ENCODE peak calls at places on chromosomes 12 and 14, in nine cellular contexts. One of them, this sample, is unnamed.

GRCh38 chr14:24378327-24378726 is 10.3 kb downstream of the NFATC4 start:
- DNase-seq in lung: no peak
- DNase-seq in stomach: peak
- DNase-seq in AG09309: no peak
- DNase-seq in H7: no peak
- DNase-seq in DND-41: no peak
- DNase-seq in adipocyte: no peak
- DNase-seq in BJ: no peak
- DNase-seq in HCT116: no peak
- DNase-seq in this sample: no peak

GRCh38 chr12:232731-233614 is 19.0 kb upstream of the SLC6A12 start:
- DNase-seq in adipocyte: no peak
- DNase-seq in DND-41: no peak
- DNase-seq in lung: no peak
- DNase-seq in stomach: peak
- DNase-seq in H7: no peak
- DNase-seq in AG09309: no peak
- DNase-seq in HCT116: no peak
- DNase-seq in BJ: no peak
- DNase-seq in this sample: no peak

GRCh38 chr12:84891106-84891838 is 21.3 kb downstream of the SLC6A15 start:
- DNase-seq in lung: no peak
- DNase-seq in AG09309: no peak
- DNase-seq in adipocyte: peak
- DNase-seq in stomach: no peak
- DNase-seq in H7: no peak
- DNase-seq in BJ: no peak
- DNase-seq in DND-41: no peak
- DNase-seq in HCT116: no peak
- DNase-seq in this sample: no peak

GRCh38 chr12:58668831-58669230 is 251.5 kb downstream of the LRIG3 start:
- DNase-seq in DND-41: no peak
- DNase-seq in HCT116: no peak
- DNase-seq in adipocyte: peak
- DNase-seq in H7: no peak
- DNase-seq in AG09309: peak
- DNase-seq in BJ: peak
- DNase-seq in lung: no peak
- DNase-seq in stomach: no peak
- DNase-seq in this sample: no peak

GRCh38 chr14:105622329-105622955 is 96.1 kb downstream of the TMEM121 start:
- DNase-seq in DND-41: no peak
- DNase-seq in BJ: no peak
- DNase-seq in HCT116: no peak
- DNase-seq in AG09309: no peak
- DNase-seq in stomach: no peak
- DNase-seq in adipocyte: no peak
- DNase-seq in lung: no peak
- DNase-seq in H7: peak
- DNase-seq in this sample: no peak

GRCh38 chr12:98211914-98212695 is 303.3 kb upstream of the TMPO start:
- DNase-seq in stomach: no peak
- DNase-seq in HCT116: no peak
- DNase-seq in DND-41: no peak
- DNase-seq in BJ: no peak
- DNase-seq in lung: no peak
- DNase-seq in adipocyte: no peak
- DNase-seq in AG09309: no peak
- DNase-seq in H7: no peak
- DNase-seq in this sample: no peak

GRCh38 chr14:95509512-95509911 is 6.9 kb downstream of the SYNE3 start:
- DNase-seq in lung: no peak
- DNase-seq in AG09309: no peak
- DNase-seq in stomach: no peak
- DNase-seq in BJ: no peak
- DNase-seq in DND-41: no peak
- DNase-seq in HCT116: no peak
- DNase-seq in H7: no peak
- DNase-seq in adipocyte: no peak
- DNase-seq in this sample: no peak

GRCh38 chr14:22764382-22764781 is 2.1 kb upstream of the OXA1L start:
- DNase-seq in HCT116: no peak
- DNase-seq in adipocyte: no peak
- DNase-seq in DND-41: peak
- DNase-seq in stomach: no peak
- DNase-seq in BJ: no peak
- DNase-seq in AG09309: no peak
- DNase-seq in H7: no peak
- DNase-seq in lung: no peak
- DNase-seq in this sample: peak

GRCh38 chr12:45130881-45131281 is 80.0 kb upstream of the DBX2 start:
- DNase-seq in BJ: peak
- DNase-seq in adipocyte: peak
- DNase-seq in stomach: no peak
- DNase-seq in lung: no peak
- DNase-seq in AG09309: peak
- DNase-seq in DND-41: peak
- DNase-seq in HCT116: peak
- DNase-seq in H7: peak
- DNase-seq in this sample: peak

GRCh38 chr14:103130017-103130764 is 6.9 kb downstream of the TNFAIP2 start:
- DNase-seq in DND-41: no peak
- DNase-seq in BJ: no peak
- DNase-seq in H7: peak
- DNase-seq in HCT116: no peak
- DNase-seq in adipocyte: no peak
- DNase-seq in lung: no peak
- DNase-seq in AG09309: no peak
- DNase-seq in stomach: no peak
- DNase-seq in this sample: no peak

GRCh38 chr12:110223777-110224378 is 57.2 kb upstream of the ATP2A2 start:
- DNase-seq in adipocyte: no peak
- DNase-seq in DND-41: no peak
- DNase-seq in HCT116: no peak
- DNase-seq in lung: no peak
- DNase-seq in H7: no peak
- DNase-seq in AG09309: no peak
- DNase-seq in stomach: no peak
- DNase-seq in BJ: no peak
- DNase-seq in this sample: no peak

GRCh38 chr12:80001562-80001961 is 66.7 kb upstream of the PPP1R12A start:
- DNase-seq in HCT116: no peak
- DNase-seq in DND-41: no peak
- DNase-seq in stomach: no peak
- DNase-seq in H7: peak
- DNase-seq in adipocyte: no peak
- DNase-seq in AG09309: no peak
- DNase-seq in BJ: no peak
- DNase-seq in lung: no peak
- DNase-seq in this sample: no peak

GRCh38 chr14:68782091-68782981 is 10.5 kb downstream of the ZFP36L1 start:
- DNase-seq in stomach: peak
- DNase-seq in H7: peak
- DNase-seq in adipocyte: no peak
- DNase-seq in BJ: no peak
- DNase-seq in DND-41: peak
- DNase-seq in AG09309: no peak
- DNase-seq in HCT116: no peak
- DNase-seq in lung: no peak
- DNase-seq in this sample: peak

GRCh38 chr12:106871477-106871876 is 84.2 kb upstream of the TMEM263 start:
- DNase-seq in H7: no peak
- DNase-seq in DND-41: no peak
- DNase-seq in adipocyte: no peak
- DNase-seq in stomach: no peak
- DNase-seq in HCT116: no peak
- DNase-seq in AG09309: no peak
- DNase-seq in lung: no peak
- DNase-seq in BJ: peak
- DNase-seq in this sample: no peak

GRCh38 chr12:52617403-52617785 is 965 bp downstream of the KRT73 start:
- DNase-seq in H7: no peak
- DNase-seq in stomach: no peak
- DNase-seq in AG09309: no peak
- DNase-seq in HCT116: no peak
- DNase-seq in BJ: no peak
- DNase-seq in DND-41: no peak
- DNase-seq in adipocyte: no peak
- DNase-seq in lung: peak
- DNase-seq in this sample: no peak

DNA sequence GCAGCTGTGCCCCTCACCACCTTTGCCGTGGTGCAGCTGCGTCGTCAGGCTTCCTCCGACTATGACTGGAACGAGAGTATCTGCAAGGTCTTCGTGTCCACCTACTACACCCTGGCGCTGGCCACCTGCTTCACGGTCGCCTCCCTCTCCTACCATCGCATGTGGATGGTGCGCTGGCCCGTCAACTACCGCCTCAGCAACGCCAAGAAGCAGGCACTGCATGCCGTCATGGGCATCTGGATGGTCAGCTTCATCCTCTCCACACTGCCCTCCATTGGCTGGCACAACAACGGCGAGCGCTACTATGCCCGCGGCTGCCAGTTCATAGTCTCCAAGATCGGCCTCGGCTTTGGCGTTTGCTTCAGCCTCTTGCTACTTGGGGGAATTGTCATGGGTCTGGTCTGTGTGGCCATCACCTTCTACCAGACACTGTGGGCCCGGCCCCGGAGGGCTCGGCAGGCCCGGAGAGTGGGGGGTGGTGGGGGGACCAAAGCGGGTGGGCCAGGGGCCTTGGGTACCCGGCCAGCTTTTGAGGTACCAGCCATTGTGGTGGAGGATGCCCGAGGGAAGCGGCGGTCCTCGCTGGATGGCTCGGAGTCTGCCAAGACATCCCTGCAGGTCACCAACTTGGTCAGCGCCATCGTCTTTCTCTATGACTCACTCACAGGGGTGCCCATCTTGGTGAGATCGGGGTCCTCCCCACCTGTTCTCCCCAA is 2.6 kb downstream of the GPR162 start:
- DNase-seq in DND-41: no peak
- DNase-seq in stomach: no peak
- DNase-seq in HCT116: no peak
- DNase-seq in adipocyte: no peak
- DNase-seq in BJ: no peak
- DNase-seq in lung: no peak
- DNase-seq in AG09309: no peak
- DNase-seq in H7: peak
- DNase-seq in this sample: no peak
- H3K4me3 ChIP-seq in DND-41: no peak
- H3K4me3 ChIP-seq in stomach: no peak
- H3K4me3 ChIP-seq in HCT116: no peak
- H3K4me3 ChIP-seq in adipocyte: no peak
- H3K4me3 ChIP-seq in BJ: no peak
- H3K4me3 ChIP-seq in lung: no peak
- H3K4me3 ChIP-seq in AG09309: no peak
- H3K4me3 ChIP-seq in H7: no peak
- H3K4me3 ChIP-seq in this sample: no peak

GRCh38 chr12:6282453-6282840 is 28.0 kb upstream of the PLEKHG6 start:
- DNase-seq in BJ: no peak
- DNase-seq in stomach: no peak
- DNase-seq in AG09309: no peak
- DNase-seq in H7: no peak
- DNase-seq in HCT116: no peak
- DNase-seq in DND-41: no peak
- DNase-seq in adipocyte: no peak
- DNase-seq in lung: no peak
- DNase-seq in this sample: no peak
- H3K4me3 ChIP-seq in BJ: no peak
- H3K4me3 ChIP-seq in stomach: no peak
- H3K4me3 ChIP-seq in AG09309: no peak
- H3K4me3 ChIP-seq in H7: no peak
- H3K4me3 ChIP-seq in HCT116: no peak
- H3K4me3 ChIP-seq in DND-41: no peak
- H3K4me3 ChIP-seq in adipocyte: no peak
- H3K4me3 ChIP-seq in lung: no peak
- H3K4me3 ChIP-seq in this sample: no peak

GRCh38 chr12:94740601-94741362 is 90.4 kb upstream of the TMCC3 start:
- DNase-seq in BJ: no peak
- DNase-seq in stomach: no peak
- DNase-seq in lung: no peak
- DNase-seq in adipocyte: no peak
- DNase-seq in DND-41: no peak
- DNase-seq in AG09309: no peak
- DNase-seq in HCT116: no peak
- DNase-seq in H7: peak
- DNase-seq in this sample: no peak

GRCh38 chr12:94732367-94732990 is 82.1 kb upstream of the TMCC3 start:
- DNase-seq in HCT116: no peak
- DNase-seq in H7: no peak
- DNase-seq in BJ: no peak
- DNase-seq in DND-41: no peak
- DNase-seq in AG09309: no peak
- DNase-seq in stomach: no peak
- DNase-seq in lung: no peak
- DNase-seq in adipocyte: no peak
- DNase-seq in this sample: no peak

GRCh38 chr12:94731733-94732360 is 81.5 kb upstream of the TMCC3 start:
- DNase-seq in BJ: no peak
- DNase-seq in adipocyte: no peak
- DNase-seq in stomach: no peak
- DNase-seq in AG09309: no peak
- DNase-seq in H7: no peak
- DNase-seq in DND-41: no peak
- DNase-seq in lung: no peak
- DNase-seq in HCT116: no peak
- DNase-seq in this sample: no peak

GRCh38 chr12:94733727-94734126 is 83.4 kb upstream of the TMCC3 start:
- DNase-seq in stomach: no peak
- DNase-seq in HCT116: no peak
- DNase-seq in H7: no peak
- DNase-seq in BJ: no peak
- DNase-seq in DND-41: no peak
- DNase-seq in adipocyte: no peak
- DNase-seq in AG09309: no peak
- DNase-seq in lung: no peak
- DNase-seq in this sample: no peak

GRCh38 chr12:94735985-94736384 is 85.6 kb upstream of the TMCC3 start:
- DNase-seq in AG09309: no peak
- DNase-seq in HCT116: no peak
- DNase-seq in stomach: no peak
- DNase-seq in BJ: no peak
- DNase-seq in adipocyte: no peak
- DNase-seq in lung: no peak
- DNase-seq in DND-41: no peak
- DNase-seq in H7: no peak
- DNase-seq in this sample: no peak
- H3K4me3 ChIP-seq in AG09309: no peak
- H3K4me3 ChIP-seq in HCT116: no peak
- H3K4me3 ChIP-seq in stomach: no peak
- H3K4me3 ChIP-seq in BJ: no peak
- H3K4me3 ChIP-seq in adipocyte: no peak
- H3K4me3 ChIP-seq in lung: no peak
- H3K4me3 ChIP-seq in DND-41: no peak
- H3K4me3 ChIP-seq in H7: no peak
- H3K4me3 ChIP-seq in this sample: no peak

DNA sequence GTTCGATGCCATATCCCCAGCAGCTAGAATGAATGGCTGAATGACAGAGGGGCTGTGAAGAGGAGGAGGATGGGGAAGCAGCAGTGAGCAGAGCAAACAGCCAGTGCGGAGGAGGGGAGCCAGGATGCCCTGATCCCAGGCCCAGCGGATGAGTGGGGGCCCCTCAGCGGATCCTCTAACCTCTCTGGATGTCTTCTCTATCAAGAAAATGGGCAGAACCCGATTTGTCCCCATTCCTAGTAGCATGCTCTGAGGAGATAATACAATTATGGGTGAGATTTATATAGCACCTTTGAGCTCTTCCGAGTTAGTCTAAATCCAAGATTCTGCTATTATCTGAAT is 30.0 kb upstream of the RPLP0 start:
- DNase-seq in HCT116: no peak
- DNase-seq in AG09309: no peak
- DNase-seq in lung: no peak
- DNase-seq in H7: no peak
- DNase-seq in adipocyte: no peak
- DNase-seq in stomach: no peak
- DNase-seq in DND-41: peak
- DNase-seq in BJ: no peak
- DNase-seq in this sample: no peak
- H3K4me3 ChIP-seq in HCT116: peak
- H3K4me3 ChIP-seq in AG09309: peak
- H3K4me3 ChIP-seq in lung: no peak
- H3K4me3 ChIP-seq in H7: no peak
- H3K4me3 ChIP-seq in adipocyte: peak
- H3K4me3 ChIP-seq in stomach: no peak
- H3K4me3 ChIP-seq in DND-41: no peak
- H3K4me3 ChIP-seq in BJ: no peak
- H3K4me3 ChIP-seq in this sample: no peak

This sample was measured in Jurkat, Clone E6-1.